ENCODE peak calls at places on chromosome 12, in four cellular contexts. W is astrocyte of the spinal cord, F is sigmoid colon, C is brain microvascular endothelial cell. L is an unnamed sample.

GRCh38 chr12:8018666-8019581 is 13.6 kb upstream of the FOXJ2 start:
- DNase-seq in W (peak; percentile 26), F (no peak), C (no peak), L (no peak)

GRCh38 chr12:88266851-88267360 is 124.8 kb downstream of the TMTC3 start:
- DNase-seq in W (no peak), F (no peak), C (no peak), L (peak; percentile 28)

GRCh38 chr12:132797820-132798570 is 30.7 kb downstream of the GOLGA3 start:
- DNase-seq in W (no peak), F (no peak), C (no peak), L (no peak)

GRCh38 chr12:22879203-22879602 is 254.2 kb downstream of the ETNK1 start:
- DNase-seq in W (no peak), F (no peak), C (no peak), L (no peak)

GRCh38 chr12:46832084-46832704 is 6.4 kb upstream of the SLC38A4 start:
- DNase-seq in W (no peak), F (no peak), C (no peak), L (no peak)

GRCh38 chr12:29782285-29782820 is 1.4 kb downstream of the TMTC1 start:
- DNase-seq in W (peak; percentile 78), F (no peak), C (peak; percentile 46), L (peak; percentile 48)

GRCh38 chr12:110932048-110932447 is 11.7 kb upstream of the MYL2 start:
- DNase-seq in W (no peak), F (no peak), C (no peak), L (no peak)

GRCh38 chr12:54229624-54230212 is 40.9 kb upstream of the SMUG1 start:
- DNase-seq in W (peak; percentile 93), F (peak; percentile 80), C (peak; percentile 94), L (peak; percentile 86)

GRCh38 chr12:59166457-59166856 is 246.2 kb upstream of the LRIG3 start:
- DNase-seq in W (no peak), F (no peak), C (no peak), L (no peak)

GRCh38 chr12:21704847-21705246 is 47.2 kb upstream of the LDHB start:
- DNase-seq in W (no peak), F (no peak), C (no peak), L (no peak)

GRCh38 chr12:65170245-65170881 is 980 bp downstream of the LEMD3 start:
- DNase-seq in W (peak; percentile 50), F (peak; percentile 73), C (peak; percentile 65), L (no peak)

GRCh38 chr12:51970904-51971646 is 19.6 kb downstream of the ACVR1B start:
- DNase-seq in W (peak; percentile 62), F (no peak), C (no peak), L (peak; percentile 34)

GRCh38 chr12:107091381-107091780 is 2.0 kb downstream of the CRY1 start:
- DNase-seq in W (peak; percentile 64), F (no peak), C (peak; percentile 59), L (peak; percentile 31)

GRCh38 chr12:64193045-64193444 is 29.1 kb downstream of the KICS2 start:
- DNase-seq in W (no peak), F (no peak), C (no peak), L (no peak)

GRCh38 chr12:52279683-52280318 is 5.4 kb downstream of the KRT86 start:
- DNase-seq in W (peak; percentile 29), F (no peak), C (no peak), L (no peak)

GRCh38 chr12:105031061-105031807 is 45.1 kb downstream of the NOPCHAP1 start:
- DNase-seq in W (no peak), F (no peak), C (no peak), L (no peak)

GRCh38 chr12:4908694-4909396 is 860 bp upstream of the KCNA1 start:
- DNase-seq in W (no peak), F (peak; percentile 60), C (no peak), L (peak; percentile 57)

GRCh38 chr12:50222275-50222783 is 55.2 kb upstream of the CERS5 start:
- DNase-seq in W (peak; percentile 91), F (peak; percentile 90), C (peak; percentile 87), L (peak; percentile 83)

GRCh38 chr12:46515829-46516228 is 143.3 kb upstream of the SLC38A2 start:
- DNase-seq in W (no peak), F (no peak), C (no peak), L (no peak)

GRCh38 chr12:56551070-56551469 is 29.4 kb downstream of the RBMS2 start:
- DNase-seq in W (no peak), F (no peak), C (no peak), L (no peak)

GRCh38 chr12:123091756-123092155 is 59.1 kb downstream of the PITPNM2 start:
- DNase-seq in W (no peak), F (no peak), C (no peak), L (no peak)

GRCh38 chr12:90102957-90103652 is 394.5 kb upstream of the ATP2B1 start:
- DNase-seq in W (peak; percentile 55), F (no peak), C (peak; percentile 38), L (peak; percentile 49)

GRCh38 chr12:505221-505620 is 45.5 kb downstream of the B4GALNT3 start:
- DNase-seq in W (no peak), F (no peak), C (no peak), L (no peak)

GRCh38 chr12:1527789-1528188 is 66.6 kb downstream of the FBXL14 start:
- DNase-seq in W (peak; percentile 70), F (no peak), C (peak; percentile 66), L (no peak)

GRCh38 chr12:26188641-26189040 is 6.7 kb upstream of the SSPN start:
- DNase-seq in W (peak; percentile 43), F (no peak), C (peak; percentile 31), L (no peak)

GRCh38 chr12:113116875-113117274 is 18.7 kb downstream of the RASAL1 start:
- DNase-seq in W (no peak), F (no peak), C (no peak), L (no peak)

DNA sequence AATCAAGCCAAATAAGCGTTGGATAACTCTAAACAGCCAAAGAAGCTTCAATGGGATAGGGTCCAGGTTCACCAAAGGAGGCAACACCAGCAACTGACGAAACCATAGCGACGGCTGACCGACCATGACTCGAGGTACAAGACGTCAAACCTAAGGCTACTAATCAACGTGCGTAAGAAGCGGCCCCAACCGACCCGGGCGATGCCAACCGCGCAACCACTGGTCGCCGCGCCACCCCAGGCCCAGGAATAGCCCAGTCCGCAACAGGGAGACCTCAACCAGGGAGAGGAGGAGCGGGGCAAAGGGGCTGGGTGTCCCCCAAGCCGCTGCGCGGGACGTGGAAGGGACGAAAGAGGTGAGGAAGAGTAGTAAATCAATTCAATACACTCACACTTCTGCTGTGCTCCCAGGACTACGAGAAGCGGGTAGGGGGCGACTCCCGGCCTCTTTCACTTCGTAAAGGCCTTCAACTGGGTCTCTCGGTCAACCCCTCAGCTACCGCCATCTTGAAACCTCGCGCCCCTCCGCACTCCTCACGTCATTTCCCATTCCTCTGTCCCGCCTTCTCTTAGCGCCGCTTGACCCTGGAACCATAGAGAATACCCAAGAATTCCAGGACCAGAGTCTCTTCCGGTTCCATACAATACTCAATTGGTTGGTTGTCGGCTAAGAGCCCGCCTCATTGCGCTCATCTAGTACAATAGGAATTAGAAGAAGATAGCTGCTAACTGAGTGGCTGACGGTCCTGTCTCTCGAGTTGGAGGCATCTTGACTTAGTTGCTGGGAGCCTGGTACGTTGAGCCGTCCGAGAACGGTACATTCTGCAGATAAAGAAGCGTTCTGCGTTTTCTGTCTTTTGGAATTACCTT is at the start of the genes C12orf60 and WBP11:
- DNase-seq in W (peak; percentile 99), F (peak; percentile 99), C (peak; percentile 100), L (peak; percentile 99)
- TF ChIP-seq CTCF in W (no peak), F (no peak), C (no peak), L (no peak)

GRCh38 chr12:118376089-118377004 is at the start of gene SUDS3:
- DNase-seq in W (peak; percentile 80), F (peak; percentile 94), C (peak; percentile 75), L (peak; percentile 51)

GRCh38 chr12:118374909-118375308 is 1.4 kb upstream of the SUDS3 start:
- DNase-seq in W (no peak), F (no peak), C (no peak), L (no peak)

GRCh38 chr12:118377891-118378470 is 1.6 kb downstream of the SUDS3 start:
- DNase-seq in W (peak; percentile 65), F (peak; percentile 72), C (peak; percentile 50), L (peak; percentile 40)

GRCh38 chr12:118375348-118375747 is 1.0 kb upstream of the SUDS3 start:
- DNase-seq in W (no peak), F (no peak), C (no peak), L (no peak)

DNA sequence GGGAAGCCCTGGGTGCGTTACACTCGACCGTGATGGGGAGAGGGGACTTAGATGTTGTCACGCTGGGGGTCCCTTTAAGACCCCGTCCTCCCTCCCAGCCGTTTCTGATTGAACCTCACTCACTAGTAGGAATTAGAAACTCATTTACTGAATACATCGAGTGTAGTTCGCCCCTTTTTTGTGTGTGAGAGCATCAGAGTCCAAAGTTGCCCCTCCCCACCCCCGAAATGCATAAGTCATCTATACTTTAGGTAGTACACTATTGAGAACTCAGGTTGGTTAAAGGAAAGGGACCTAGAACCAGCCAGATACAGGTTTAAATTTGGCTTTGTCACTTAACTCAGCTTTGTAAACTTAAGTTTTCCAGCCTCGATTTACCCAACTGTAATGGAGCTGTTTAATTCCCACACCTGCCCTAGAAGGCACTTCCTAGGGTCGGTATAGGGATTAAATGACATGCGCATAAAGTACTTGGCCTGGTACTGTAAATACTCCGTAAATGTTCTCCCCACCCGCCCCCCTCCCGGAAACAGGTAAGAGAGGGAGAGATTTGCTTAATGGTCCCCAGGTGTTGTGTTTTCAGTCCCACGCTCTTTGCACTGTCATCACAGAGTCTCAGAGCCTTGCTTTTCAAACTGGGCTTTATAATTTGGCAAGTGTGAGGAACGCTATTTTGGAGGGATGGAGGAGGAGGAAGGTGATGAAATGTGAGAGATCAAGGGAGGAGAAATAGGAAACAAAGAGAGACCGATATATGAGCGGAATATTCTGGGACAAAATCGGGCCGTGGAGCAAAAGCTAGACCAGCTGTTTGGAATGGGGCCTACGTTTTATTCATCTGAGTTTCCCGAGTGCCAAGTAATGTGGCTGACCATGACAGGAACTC is 893 bp downstream of the SUDS3 start:
- DNase-seq in W (no peak), F (no peak), C (no peak), L (no peak)
- H3K4me3 ChIP-seq in W (peak overlapping the region; percentile 90), F (peak overlapping the region; percentile 78), C (peak overlapping the region; percentile 84), L (peak overlapping the region; percentile 86)

GRCh38 chr12:57628280-57629191 is 4.5 kb downstream of the B4GALNT1 start:
- DNase-seq in W (no peak), F (peak; percentile 58), C (no peak), L (no peak)

GRCh38 chr12:57626111-57626928 is 6.7 kb downstream of the B4GALNT1 start:
- DNase-seq in W (no peak), F (peak; percentile 67), C (no peak), L (no peak)

GRCh38 chr12:57625261-57626032 is 7.6 kb downstream of the B4GALNT1 start:
- DNase-seq in W (no peak), F (peak; percentile 32), C (no peak), L (no peak)

GRCh38 chr12:57626929-57627445 is 6.0 kb downstream of the B4GALNT1 start:
- DNase-seq in W (no peak), F (no peak), C (no peak), L (no peak)

GRCh38 chr12:57627504-57628279 is 5.3 kb downstream of the B4GALNT1 start:
- DNase-seq in W (no peak), F (peak; percentile 62), C (no peak), L (no peak)
- TF ChIP-seq CTCF in W (peak; percentile 15), F (no peak), C (peak; percentile 33), L (no peak)

GRCh38 chr12:57695770-57696432 is 2.0 kb downstream of the OS9 start:
- DNase-seq in W (no peak), F (no peak), C (no peak), L (no peak)

GRCh38 chr12:57692500-57692899 is 1.4 kb upstream of the OS9 start:
- DNase-seq in W (no peak), F (no peak), C (no peak), L (no peak)

GRCh38 chr12:57693659-57694458 is at the start of gene OS9:
- DNase-seq in W (peak; percentile 100), F (peak; percentile 99), C (peak; percentile 100), L (peak; percentile 100)

GRCh38 chr12:57694459-57695019 is 607 bp downstream of the OS9 start:
- DNase-seq in W (peak; percentile 4), F (no peak), C (peak; percentile 7), L (no peak)

GRCh38 chr12:57693317-57693658 is 644 bp upstream of the OS9 start:
- DNase-seq in W (no peak), F (no peak), C (no peak), L (no peak)
- H3K4me3 ChIP-seq in W (peak overlapping the region; percentile 9), F (peak overlapping the region; percentile 7), C (no peak overlapping the region), L (no peak overlapping the region)

L was measured in astrocyte of the cerebellum.